ENCODE peak calls at places on chromosomes 5 and 9, in four cellular contexts. X is IMR-90, W is H9, J is H1. H is an unnamed sample.
A peak's percentile ranks its signal among the peaks of the same experiment; 100 is the strongest.

GRCh38 chr5:38212307-38212706 is 46.1 kb upstream of the EGFLAM start:
- DNase-seq in J (no peak), W (no peak), X (no peak), H (no peak)

GRCh38 chr5:113273949-113274348 is 160.8 kb downstream of the TSSK1B start:
- DNase-seq in J (no peak), X (no peak), W (no peak), H (no peak)

GRCh38 chr5:120529386-120529785 is 65.3 kb downstream of the PRR16 start:
- DNase-seq in J (no peak), W (no peak), X (no peak), H (no peak)

GRCh38 chr5:52948418-52949076 is 40.6 kb upstream of the ITGA2 start:
- DNase-seq in W (peak; percentile 46), X (peak; percentile 89), J (no peak), H (peak; percentile 75)

GRCh38 chr9:37811906-37812476 is 11.4 kb downstream of the DCAF10 start:
- DNase-seq in J (no peak), W (no peak), X (no peak), H (no peak)

GRCh38 chr5:42518595-42519067 is 95.4 kb downstream of the GHR start:
- DNase-seq in W (no peak), X (peak; percentile 3), J (no peak), H (peak; percentile 54)

GRCh38 chr9:126902160-126902559 is 12.4 kb upstream of the RALGPS1 start:
- DNase-seq in J (no peak), W (no peak), X (no peak), H (no peak)

GRCh38 chr9:74935008-74935407 is 17.7 kb downstream of the C9orf40 start:
- DNase-seq in W (no peak), J (no peak), X (peak; percentile 16), H (no peak)

GRCh38 chr5:4802044-4802443 is 338.1 kb upstream of the ADAMTS16 start:
- DNase-seq in W (no peak), J (no peak), X (no peak), H (peak; percentile 6)

GRCh38 chr5:113039229-113039628 is 62.6 kb downstream of the DCP2 start:
- DNase-seq in W (no peak), J (no peak), X (no peak), H (no peak)

GRCh38 chr9:98117984-98118639 is 910 bp downstream of the TRIM14 start:
- DNase-seq in J (no peak), W (no peak), X (peak; percentile 28), H (peak; percentile 71)

GRCh38 chr9:84404095-84404686 is 63.6 kb upstream of the SLC28A3 start:
- DNase-seq in X (no peak), J (no peak), W (peak; percentile 43), H (peak; percentile 52)

GRCh38 chr5:27462936-27463335 is 424.6 kb upstream of the CDH9 start:
- DNase-seq in J (no peak), W (no peak), X (no peak), H (no peak)

GRCh38 chr5:68344447-68345111 is 129.0 kb downstream of the PIK3R1 start:
- DNase-seq in X (peak; percentile 50), W (no peak), J (no peak), H (no peak)

GRCh38 chr5:148011407-148012124 is 52.2 kb upstream of the SPINK5 start:
- DNase-seq in X (peak; percentile 9), J (no peak), W (no peak), H (peak; percentile 70)

GRCh38 chr5:143536364-143536763 is 132.9 kb upstream of the NR3C1 start:
- DNase-seq in X (peak; percentile 99), W (no peak), J (no peak), H (peak; percentile 68)

GRCh38 chr5:134125195-134126015 is 10.9 kb downstream of the TCF7 start:
- DNase-seq in X (peak; percentile 96), W (no peak), J (no peak), H (no peak)

GRCh38 chr9:127388037-127388855 is 8.7 kb upstream of the SLC2A8 start:
- DNase-seq in X (peak; percentile 98), W (no peak), J (no peak), H (peak; percentile 38)

GRCh38 chr9:122036988-122037387 is 56.1 kb downstream of the TTLL11 start:
- DNase-seq in J (no peak), X (peak; percentile 68), W (no peak), H (peak; percentile 64)

GRCh38 chr5:167485395-167485794 is 806.0 kb upstream of the WWC1 start:
- DNase-seq in W (no peak), X (no peak), J (no peak), H (no peak)

GRCh38 chr9:2817987-2818386 is 25.9 kb downstream of the PUM3 start:
- DNase-seq in W (no peak), X (peak; percentile 84), J (no peak), H (no peak)

GRCh38 chr5:107736608-107737007 is 65.9 kb upstream of the EFNA5 start:
- DNase-seq in J (no peak), X (peak; percentile 87), W (no peak), H (no peak)

GRCh38 chr5:54040773-54041172 is 269.6 kb downstream of the ARL15 start:
- DNase-seq in W (no peak), X (no peak), J (no peak), H (no peak)

GRCh38 chr5:143139585-143139984 is 263.9 kb downstream of the NR3C1 start:
- DNase-seq in X (no peak), W (no peak), J (no peak), H (no peak)

GRCh38 chr5:37570597-37570996 is 191.5 kb downstream of the WDR70 start:
- DNase-seq in W (no peak), X (no peak), J (no peak), H (no peak)

GRCh38 chr5:10543585-10544040 is 20.3 kb upstream of the ANKRD33B start:
- DNase-seq in J (no peak), X (no peak), W (no peak), H (no peak)

GRCh38 chr5:61450880-61451279 is 118.8 kb downstream of the ZSWIM6 start:
- DNase-seq in J (no peak), X (peak; percentile 51), W (no peak), H (no peak)

GRCh38 chr9:35649431-35650340 is 1.0 kb downstream of the SIT1 start:
- DNase-seq in W (no peak), X (no peak), J (no peak), H (no peak)

GRCh38 chr5:76788362-76788761 is 30.5 kb upstream of the F2RL1 start:
- DNase-seq in W (no peak), X (no peak), J (no peak), H (no peak)

GRCh38 chr5:27784317-27784716 is 745.9 kb upstream of the CDH9 start:
- DNase-seq in J (no peak), X (no peak), W (no peak), H (no peak)

GRCh38 chr5:145362261-145362660 is 472.9 kb downstream of the PRELID2 start:
- DNase-seq in J (no peak), W (no peak), X (peak; percentile 93), H (no peak)

GRCh38 chr9:75993434-75993833 is 103.0 kb downstream of the PCSK5 start:
- DNase-seq in X (peak; percentile 41), J (no peak), W (no peak), H (no peak)

DNA sequence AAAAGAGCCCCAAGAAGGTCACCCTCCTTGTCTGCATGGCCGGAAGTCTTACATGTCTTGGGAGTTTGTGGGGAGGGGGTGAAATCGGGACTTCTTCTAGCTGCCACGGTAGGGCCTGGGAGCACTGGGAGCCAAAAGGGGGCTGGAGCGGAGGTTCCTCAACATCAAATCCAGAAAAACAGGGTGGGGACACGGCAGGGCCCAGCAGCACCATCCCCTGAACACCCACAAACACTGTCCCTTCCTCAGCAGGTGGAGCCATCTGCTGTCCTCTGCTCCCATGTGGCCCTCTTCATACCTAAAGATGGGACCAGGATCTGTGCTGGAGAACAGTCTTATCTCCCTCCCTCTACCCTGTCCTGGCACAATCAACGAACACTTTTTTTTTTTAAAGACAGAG is 2.7 kb downstream of the TERT start:
- DNase-seq in J (no peak), X (no peak), W (peak; percentile 21), H (no peak)
- H4K5ac ChIP-seq in J (no peak overlapping the region), X (no peak overlapping the region), W (no peak overlapping the region), H (no peak overlapping the region)

GRCh38 chr9:133372144-133372543 is 3.7 kb downstream of the SURF4 start:
- DNase-seq in W (no peak), J (no peak), X (no peak), H (no peak)

GRCh38 chr9:133375724-133376654 is at the start of the genes STKLD1 and SURF4:
- DNase-seq in W (peak; percentile 95), J (peak; percentile 81), X (peak; percentile 94), H (peak; percentile 98)

GRCh38 chr9:133377721-133378216 is 1.6 kb downstream of the STKLD1 start:
- DNase-seq in X (peak; percentile 17), W (no peak), J (no peak), H (no peak)

GRCh38 chr9:133375116-133375723 is 640 bp downstream of the SURF4 start:
- DNase-seq in X (peak; percentile 46), J (no peak), W (no peak), H (peak; percentile 63)

DNA sequence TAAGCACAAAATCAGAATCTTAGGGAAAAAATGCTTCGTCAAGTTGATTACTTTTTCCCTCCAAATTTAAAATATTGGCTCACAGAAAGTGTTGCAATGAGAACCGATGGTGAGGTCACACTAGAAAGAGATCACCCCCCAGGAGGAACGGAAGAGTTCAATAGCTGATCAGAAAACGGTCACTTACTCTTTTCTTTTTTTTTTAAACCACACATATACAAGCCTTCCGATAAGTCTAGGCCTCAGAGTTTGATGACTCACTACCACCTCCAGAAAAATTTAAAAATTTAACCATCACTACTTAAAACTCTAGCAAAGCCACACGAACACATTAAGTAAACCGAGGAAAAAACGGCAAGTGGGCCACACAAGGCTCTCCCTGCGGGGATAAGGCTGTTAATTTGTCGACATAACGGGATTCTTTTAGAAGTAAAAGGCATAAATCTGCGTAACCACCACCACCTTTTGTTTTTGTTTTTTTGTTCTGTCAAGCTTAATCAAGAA is 1.2 kb downstream of the SURF4 start:
- DNase-seq in J (no peak), W (no peak), X (peak; percentile 68), H (no peak)
- H4K5ac ChIP-seq in J (no peak overlapping the region), W (no peak overlapping the region), X (peak overlapping the region; percentile 4), H (no peak overlapping the region)

GRCh38 chr9:4591123-4591500 is 71.0 kb upstream of the PLPP6 start:
- DNase-seq in X (no peak), J (no peak), W (no peak), H (no peak)
- H4K5ac ChIP-seq in X (peak overlapping the region; percentile 55), J (no peak overlapping the region), W (no peak overlapping the region), H (no peak overlapping the region)

GRCh38 chr9:96883922-96884321 is 29.6 kb upstream of the ZNF782 start:
- DNase-seq in J (no peak), X (no peak), W (no peak), H (no peak)
- H4K5ac ChIP-seq in J (no peak overlapping the region), X (no peak overlapping the region), W (no peak overlapping the region), H (no peak overlapping the region)